ENCODE peak calls at places on chromosomes 3 and 15, in six cellular contexts. D is AG04450, A is mesothelial cell of epicardium, S is GM23338, G is HFFc6, Y is Caco-2. E is an unnamed sample.

GRCh38 chr3:98961161-98962155 is 60.0 kb upstream of the DCBLD2 start:
- DNase-seq in A (no peak), S (no peak), Y (no peak), G (peak; percentile 43), D (peak; percentile 66), E (no peak)

GRCh38 chr3:38348903-38349302 is 2.3 kb downstream of the XYLB start:
- DNase-seq in S (no peak), A (no peak), Y (no peak), G (peak; percentile 64), D (no peak), E (no peak)

GRCh38 chr3:8607285-8608040 is 37.1 kb downstream of the SSUH2 start:
- DNase-seq in D (peak; percentile 37), S (peak; percentile 51), G (peak; percentile 69), A (no peak), Y (peak; percentile 69), E (no peak)

GRCh38 chr3:124174463-124174862 is 182.5 kb upstream of the ROPN1 start:
- DNase-seq in S (no peak), G (no peak), Y (no peak), D (no peak), A (peak; percentile 60), E (no peak)

GRCh38 chr15:92095691-92096090 is 242.2 kb downstream of the SLCO3A1 start:
- DNase-seq in A (no peak), D (no peak), Y (no peak), G (no peak), S (no peak), E (no peak)

GRCh38 chr3:45513041-45513440 is 81.5 kb upstream of the LIMD1 start:
- DNase-seq in A (no peak), G (no peak), Y (no peak), S (no peak), D (no peak), E (no peak)

GRCh38 chr3:172104471-172105072 is 65.2 kb downstream of the FNDC3B start:
- DNase-seq in G (no peak), S (peak; percentile 88), D (no peak), Y (no peak), A (no peak), E (no peak)

GRCh38 chr3:161781381-161781780 is 284.8 kb downstream of the OTOL1 start:
- DNase-seq in D (no peak), S (no peak), A (no peak), G (no peak), Y (no peak), E (no peak)

GRCh38 chr15:44275431-44275830 is 13.1 kb upstream of the GOLM2 start:
- DNase-seq in G (no peak), S (no peak), A (no peak), D (no peak), Y (no peak), E (no peak)

GRCh38 chr3:122101646-122102045 is 46.5 kb downstream of the CD86 start:
- DNase-seq in A (no peak), G (peak; percentile 72), Y (no peak), S (peak; percentile 94), D (peak; percentile 24), E (no peak)
- TF ChIP-seq CTCF in A (peak; percentile 27), G (peak; percentile 82), Y (peak; percentile 16), S (peak; percentile 85), D (peak; percentile 70), E (peak; percentile 54)

DNA sequence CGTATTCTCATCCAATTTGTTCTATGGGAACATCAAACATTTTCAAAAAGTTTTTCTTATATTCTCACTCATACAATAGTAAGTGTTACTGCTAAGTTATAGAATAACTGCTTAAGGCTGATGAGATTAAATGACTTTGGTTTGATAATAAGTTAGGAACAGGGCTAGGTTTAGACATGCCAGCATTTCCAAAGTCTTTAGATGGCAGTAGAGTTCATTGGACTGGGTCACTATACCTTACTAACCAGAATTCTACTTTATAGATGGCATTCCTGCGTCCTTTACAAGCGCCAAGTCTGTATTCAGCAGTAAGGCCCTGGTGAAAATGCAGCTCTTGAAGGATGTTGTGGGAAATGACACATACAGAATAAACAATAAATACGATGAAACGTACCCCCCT is 21.7 kb downstream of the PLAAT1 start:
- DNase-seq in Y (no peak), G (no peak), S (peak; percentile 10), D (no peak), A (no peak), E (no peak)
- TF ChIP-seq CTCF in Y (no peak), G (no peak), S (no peak), D (no peak), A (no peak), E (no peak)

GRCh38 chr15:74785716-74786032 is 3.8 kb downstream of the CSK start:
- DNase-seq in S (no peak), A (no peak), G (no peak), Y (no peak), D (no peak), E (no peak)

GRCh38 chr15:74783808-74784175 is 1.9 kb downstream of the CSK start:
- DNase-seq in A (no peak), D (no peak), S (no peak), G (no peak), Y (no peak), E (no peak)

GRCh38 chr15:74784426-74784825 is 2.5 kb downstream of the CSK start:
- DNase-seq in Y (no peak), S (no peak), D (no peak), A (no peak), G (no peak), E (no peak)

GRCh38 chr15:74786659-74787165 is 4.8 kb downstream of the CSK start:
- DNase-seq in G (no peak), D (no peak), Y (no peak), A (no peak), S (no peak), E (no peak)

GRCh38 chr15:74784854-74785715 is 3.2 kb downstream of the CSK start:
- DNase-seq in Y (no peak), D (no peak), A (no peak), S (no peak), G (no peak), E (no peak)
- TF ChIP-seq CTCF in Y (no peak), D (no peak), A (no peak), S (no peak), G (no peak), E (no peak)

DNA sequence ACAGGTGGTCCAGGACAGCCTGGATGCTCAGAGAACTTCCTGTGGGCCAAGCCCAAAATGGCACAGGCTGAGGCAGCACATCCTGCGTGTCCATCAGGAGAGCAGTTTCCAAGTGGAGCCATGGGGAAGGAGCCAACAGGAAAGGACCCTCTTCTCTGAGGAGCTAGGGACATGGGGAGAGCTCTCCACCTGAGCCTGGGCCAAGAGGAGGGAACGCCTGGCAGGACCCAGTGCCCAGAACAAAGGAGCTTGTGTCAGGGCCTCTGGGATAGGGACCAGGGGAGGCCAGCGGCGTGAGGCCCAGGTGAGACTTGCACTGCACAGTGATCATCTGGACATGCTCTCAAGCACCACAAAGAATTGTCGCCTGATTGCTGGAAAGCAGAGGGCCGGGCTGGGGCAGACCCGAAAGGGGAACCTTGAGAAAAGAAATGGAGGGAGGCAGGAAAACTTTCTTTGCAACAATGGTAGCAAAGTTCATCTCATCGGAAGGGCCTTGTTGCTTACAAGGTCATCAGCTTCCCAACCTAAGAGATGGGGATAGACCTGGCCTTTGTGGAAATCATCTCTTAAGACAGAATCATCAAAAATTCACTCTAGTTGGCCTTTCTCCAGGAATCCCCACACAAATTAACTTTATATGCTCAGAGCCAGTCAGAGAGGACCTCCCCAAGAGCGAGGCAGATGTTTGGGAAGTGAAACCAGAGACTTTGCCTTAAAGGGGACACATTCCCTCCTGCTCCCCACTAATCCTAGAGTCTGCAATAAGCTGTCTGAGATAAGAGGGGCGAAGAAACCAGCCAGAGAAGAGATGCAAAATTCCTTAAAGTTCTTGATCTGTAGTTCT is 47.7 kb upstream of the HES1 start:
- DNase-seq in S (no peak), A (no peak), D (no peak), G (no peak), Y (no peak), E (no peak)
- TF ChIP-seq CTCF in S (no peak), A (no peak), D (no peak), G (no peak), Y (no peak), E (no peak)

DNA sequence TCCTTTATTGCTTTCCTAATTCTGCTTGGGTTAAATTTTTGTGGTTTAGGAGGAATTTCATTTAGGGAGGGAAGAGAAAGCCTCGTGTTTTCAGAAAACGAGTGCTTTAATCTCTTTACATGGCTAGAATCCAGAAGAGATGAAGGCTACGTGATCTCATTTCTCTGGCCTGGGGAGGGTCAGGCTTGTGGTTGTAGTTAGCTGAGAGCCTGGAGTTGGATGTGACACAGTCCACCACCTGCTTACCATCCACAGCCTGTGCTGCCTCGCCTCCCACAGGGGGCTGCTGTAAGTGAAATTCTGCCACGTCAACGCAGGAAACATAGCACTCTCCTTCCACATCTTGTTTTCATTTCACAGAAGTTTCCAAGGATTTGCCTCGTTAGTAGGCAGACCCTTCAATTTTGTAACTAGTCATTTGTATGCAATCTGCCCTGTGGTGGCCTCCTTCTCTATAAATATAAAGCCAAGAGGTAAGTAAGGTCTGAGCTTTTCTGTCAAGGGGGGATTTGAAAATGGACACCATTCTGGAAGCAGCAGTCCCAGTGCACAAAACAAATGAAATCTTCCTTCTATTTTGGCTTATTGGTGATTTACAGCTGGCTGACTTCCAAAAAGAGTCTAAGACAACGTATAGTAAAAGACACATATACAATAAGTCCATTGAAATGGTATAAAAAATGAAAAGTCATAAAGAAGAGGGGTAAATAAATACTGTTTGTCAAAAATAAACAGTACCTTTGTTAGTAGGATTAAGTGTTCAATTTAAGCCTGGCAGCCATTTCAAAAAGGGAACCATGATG is 3.4 kb downstream of the GXYLT2 start:
- DNase-seq in S (no peak), D (peak; percentile 100), A (no peak), Y (no peak), G (peak; percentile 87), E (peak; percentile 49)
- TF ChIP-seq CTCF in S (no peak), D (peak; percentile 36), A (no peak), Y (no peak), G (peak; percentile 28), E (peak; percentile 12)

DNA sequence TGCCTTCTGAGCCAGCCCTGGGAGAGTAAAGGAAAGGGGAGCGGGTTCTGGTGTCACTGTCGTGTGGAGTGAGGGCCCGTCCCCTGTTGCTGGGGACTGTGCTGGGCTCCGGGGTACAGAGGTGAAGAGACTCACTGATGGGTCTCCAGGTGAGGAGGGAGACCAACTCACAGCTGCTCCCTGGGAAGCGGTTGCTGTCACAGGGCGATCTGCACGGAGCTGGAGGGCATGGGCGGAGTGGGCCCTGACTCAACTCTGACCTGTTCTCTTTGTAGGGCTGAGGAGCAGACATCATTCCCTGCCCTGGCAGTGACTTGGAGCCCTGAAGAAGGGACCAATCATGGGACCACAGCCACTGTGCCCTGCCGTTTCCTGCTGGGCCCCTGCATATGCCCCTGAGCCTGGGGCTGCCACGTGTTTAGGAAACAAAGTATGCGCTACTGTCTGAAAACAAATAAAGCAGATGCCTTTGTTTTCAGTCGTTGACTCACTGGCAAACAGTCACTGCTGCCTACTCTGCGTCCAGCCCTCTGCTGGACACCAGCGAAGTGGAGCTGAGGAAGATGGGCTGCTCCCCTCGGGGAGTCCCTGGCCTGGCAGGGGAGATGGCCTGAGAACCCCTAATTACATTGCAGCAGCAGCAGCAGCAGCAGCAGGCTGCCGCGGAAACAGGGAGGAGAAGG is 22.9 kb upstream of the PLXNA1 start:
- DNase-seq in A (no peak), Y (no peak), S (peak; percentile 32), D (no peak), G (peak; percentile 66), E (no peak)
- TF ChIP-seq CTCF in A (no peak), Y (no peak), S (no peak), D (peak; percentile 56), G (peak; percentile 77), E (peak; percentile 46)

GRCh38 chr3:181484026-181484425 is 227.7 kb upstream of the SOX2 start:
- DNase-seq in D (no peak), G (no peak), S (no peak), Y (no peak), A (no peak), E (no peak)
- TF ChIP-seq CTCF in D (no peak), G (no peak), S (no peak), Y (no peak), A (no peak), E (no peak)

E was measured in keratinocyte.